ENCODE peak calls at places on chromosomes 5 and 9, in eight cellular contexts. Q is progenitor cell of endocrine pancreas, L is fibroblast of mammary gland, X is kidney epithelial cell, Z is foreskin fibroblast, W is astrocyte of the spinal cord, P is PC-9, F is prostate gland. I is an unnamed sample.

GRCh38 chr9:16652511-16653101 is 217.9 kb downstream of the BNC2 start:
- DNase-seq in Q (no peak), L (no peak), X (no peak), Z (no peak), W (no peak), P (no peak), F (no peak), I (no peak)

GRCh38 chr5:160769264-160769663 is 82.7 kb downstream of the ATP10B start:
- DNase-seq in Q (no peak), L (no peak), X (no peak), Z (no peak), W (no peak), P (no peak), F (no peak), I (no peak)

GRCh38 chr5:125480901-125481300 is 734.5 kb upstream of the ZNF608 start:
- DNase-seq in Q (no peak), L (peak), X (no peak), Z (no peak), W (no peak), P (no peak), F (no peak), I (no peak)

GRCh38 chr9:21165516-21165915 is 944 bp downstream of the IFNA21 start:
- DNase-seq in Q (no peak), L (no peak), X (no peak), Z (no peak), W (no peak), P (no peak), F (no peak), I (no peak)

GRCh38 chr9:20187318-20187717 is 398.5 kb upstream of the SLC24A2 start:
- DNase-seq in Q (no peak), L (no peak), X (no peak), Z (no peak), W (no peak), P (no peak), F (no peak), I (no peak)

GRCh38 chr9:108466238-108466637 is 389.5 kb downstream of the ACTL7B start:
- DNase-seq in Q (no peak), L (no peak), X (no peak), Z (no peak), W (no peak), P (no peak), F (no peak), I (no peak)

GRCh38 chr9:2050236-2050635 is 35.1 kb downstream of the SMARCA2 start:
- DNase-seq in Q (no peak), L (no peak), X (no peak), Z (no peak), W (no peak), P (no peak), F (no peak), I (no peak)

GRCh38 chr9:134560206-134560605 is 81.4 kb upstream of the COL5A1 start:
- DNase-seq in Q (no peak), L (no peak), X (no peak), Z (no peak), W (no peak), P (no peak), F (no peak), I (no peak)

GRCh38 chr5:158754018-158754514 is 345.6 kb downstream of the EBF1 start:
- DNase-seq in Q (no peak), L (peak), X (peak), Z (peak), W (peak), P (no peak), F (no peak), I (no peak)

GRCh38 chr9:114275246-114275994 is 47.5 kb upstream of the ORM1 start:
- DNase-seq in Q (no peak), L (peak), X (no peak), Z (no peak), W (no peak), P (no peak), F (no peak), I (no peak)

GRCh38 chr9:128149001-128149701 is at the start of gene LCN2:
- DNase-seq in Q (no peak), L (no peak), X (peak), Z (no peak), W (no peak), P (peak), F (peak), I (no peak)

GRCh38 chr5:127846884-127847283 is 143.7 kb downstream of the CCDC192 start:
- DNase-seq in Q (no peak), L (no peak), X (no peak), Z (no peak), W (no peak), P (no peak), F (no peak), I (no peak)

GRCh38 chr5:76849767-76850291 is at the start of gene S100Z:
- DNase-seq in Q (no peak), L (no peak), X (no peak), Z (no peak), W (no peak), P (no peak), F (no peak), I (no peak)

GRCh38 chr5:178486305-178486704 is 103.9 kb downstream of the COL23A1 start:
- DNase-seq in Q (no peak), L (no peak), X (no peak), Z (no peak), W (no peak), P (no peak), F (no peak), I (no peak)

GRCh38 chr5:83095973-83096539 is 18.7 kb downstream of the XRCC4 start:
- DNase-seq in Q (no peak), L (peak), X (peak), Z (peak), W (peak), P (peak), F (no peak), I (no peak)

GRCh38 chr5:169265888-169266287 is 35.1 kb downstream of the SLIT3 start:
- DNase-seq in Q (no peak), L (peak), X (no peak), Z (no peak), W (peak), P (no peak), F (no peak), I (no peak)

GRCh38 chr9:83449981-83450380 is 88.2 kb downstream of the FRMD3 start:
- DNase-seq in Q (no peak), L (no peak), X (no peak), Z (no peak), W (no peak), P (no peak), F (no peak), I (peak)

GRCh38 chr5:40660751-40661150 is 19.0 kb upstream of the PTGER4 start:
- DNase-seq in Q (no peak), L (no peak), X (no peak), Z (no peak), W (no peak), P (no peak), F (no peak), I (no peak)

GRCh38 chr9:79684711-79685575 is 113.2 kb downstream of the TLE4 start:
- DNase-seq in Q (no peak), L (peak), X (no peak), Z (no peak), W (peak), P (no peak), F (no peak), I (no peak)

GRCh38 chr5:139705655-139706587 is 57.8 kb downstream of the CXXC5 start:
- DNase-seq in Q (no peak), L (no peak), X (no peak), Z (no peak), W (no peak), P (no peak), F (no peak), I (no peak)

GRCh38 chr9:122086873-122087272 is 6.2 kb downstream of the TTLL11 start:
- DNase-seq in Q (no peak), L (no peak), X (no peak), Z (no peak), W (no peak), P (peak), F (no peak), I (no peak)

GRCh38 chr9:105656131-105656921 is 5.9 kb upstream of the TAL2 start:
- DNase-seq in Q (peak), L (no peak), X (no peak), Z (no peak), W (no peak), P (no peak), F (peak), I (peak)

GRCh38 chr5:134521831-134522230 is 3.6 kb upstream of the JADE2 start:
- DNase-seq in Q (no peak), L (no peak), X (no peak), Z (no peak), W (no peak), P (no peak), F (no peak), I (no peak)

GRCh38 chr5:56409331-56410190 is 176.4 kb upstream of the ANKRD55 start:
- DNase-seq in Q (no peak), L (peak), X (peak), Z (peak), W (peak), P (peak), F (no peak), I (no peak)

GRCh38 chr5:114316167-114316566 is 45.7 kb upstream of the KCNN2 start:
- DNase-seq in Q (no peak), L (no peak), X (no peak), Z (no peak), W (no peak), P (no peak), F (no peak), I (no peak)
- TF ChIP-seq CTCF in Q (no peak), L (no peak), X (no peak), Z (no peak), W (no peak), P (no peak), F (no peak), I (no peak)

GRCh38 chr5:176817864-176818377 is 7.6 kb downstream of the UNC5A start:
- DNase-seq in Q (no peak), L (peak), X (no peak), Z (no peak), W (no peak), P (no peak), F (no peak), I (no peak)
- TF ChIP-seq CTCF in Q (peak), L (peak), X (peak), Z (peak), W (peak), P (peak), F (peak), I (peak)

GRCh38 chr9:113011911-113012381 is at the start of gene ZNF883:
- DNase-seq in Q (peak), L (peak), X (peak), Z (peak), W (peak), P (no peak), F (no peak), I (no peak)
- TF ChIP-seq CTCF in Q (peak), L (no peak), X (no peak), Z (no peak), W (peak), P (no peak), F (no peak), I (no peak)

GRCh38 chr9:136582977-136583735 is 37.3 kb upstream of the NOTCH1 start:
- DNase-seq in Q (no peak), L (no peak), X (no peak), Z (no peak), W (no peak), P (no peak), F (no peak), I (no peak)

GRCh38 chr9:136585531-136586120 is 39.8 kb upstream of the NOTCH1 start:
- DNase-seq in Q (no peak), L (no peak), X (no peak), Z (no peak), W (no peak), P (no peak), F (no peak), I (peak)

GRCh38 chr9:136586391-136586790 is 40.5 kb upstream of the NOTCH1 start:
- DNase-seq in Q (no peak), L (no peak), X (no peak), Z (no peak), W (no peak), P (no peak), F (no peak), I (no peak)

GRCh38 chr9:136587145-136587943 is 41.5 kb upstream of the NOTCH1 start:
- DNase-seq in Q (no peak), L (peak), X (peak), Z (peak), W (peak), P (no peak), F (no peak), I (peak)

DNA sequence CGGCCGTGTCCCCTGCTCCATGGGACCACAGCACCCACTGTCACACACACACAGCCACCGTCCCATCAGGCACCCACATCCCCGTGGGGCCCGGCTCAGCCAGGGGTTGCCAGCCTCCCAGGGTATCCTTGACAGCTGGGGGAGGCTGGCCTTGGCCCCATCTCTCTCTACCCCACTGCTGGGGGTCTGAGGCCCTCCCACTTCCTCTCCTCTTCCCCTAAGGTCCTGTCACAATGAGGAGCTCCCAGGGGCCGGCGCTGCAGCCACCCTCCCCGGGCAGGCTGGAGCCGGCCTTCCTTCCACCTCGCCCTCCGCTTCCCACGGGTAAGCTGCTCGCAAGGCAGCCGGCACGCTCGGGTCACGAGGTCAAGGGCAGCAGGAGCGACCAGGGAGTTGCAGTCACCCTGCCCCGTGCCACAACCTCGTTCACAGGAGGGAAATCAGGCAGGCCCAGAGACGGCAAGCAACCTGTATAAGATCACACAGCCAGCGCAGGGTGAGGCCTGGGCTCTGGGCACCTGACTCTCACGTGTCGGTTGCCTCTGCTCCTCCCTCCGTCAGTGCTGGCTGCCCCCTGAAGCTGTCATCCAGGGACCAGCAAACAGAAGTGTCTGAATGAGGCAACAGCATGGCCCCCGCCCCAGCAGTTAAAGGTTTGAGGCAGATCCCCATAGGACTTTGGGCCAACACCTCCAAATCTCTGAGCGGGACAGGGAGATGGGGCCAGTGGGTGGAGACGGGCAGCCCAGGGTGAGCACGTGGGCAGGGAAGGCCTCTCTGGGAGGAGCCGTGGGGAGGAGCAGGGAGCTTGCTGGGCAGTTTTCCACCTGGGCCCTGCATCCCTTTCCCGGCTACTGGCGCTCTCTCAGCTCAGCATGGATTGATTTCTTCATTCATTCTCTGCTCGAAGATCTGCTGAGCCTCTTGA is 38.8 kb upstream of the NOTCH1 start:
- DNase-seq in Q (no peak), L (no peak), X (no peak), Z (no peak), W (no peak), P (no peak), F (peak), I (peak)
- TF ChIP-seq CTCF in Q (no peak), L (no peak), X (no peak), Z (no peak), W (no peak), P (no peak), F (no peak), I (no peak)

DNA sequence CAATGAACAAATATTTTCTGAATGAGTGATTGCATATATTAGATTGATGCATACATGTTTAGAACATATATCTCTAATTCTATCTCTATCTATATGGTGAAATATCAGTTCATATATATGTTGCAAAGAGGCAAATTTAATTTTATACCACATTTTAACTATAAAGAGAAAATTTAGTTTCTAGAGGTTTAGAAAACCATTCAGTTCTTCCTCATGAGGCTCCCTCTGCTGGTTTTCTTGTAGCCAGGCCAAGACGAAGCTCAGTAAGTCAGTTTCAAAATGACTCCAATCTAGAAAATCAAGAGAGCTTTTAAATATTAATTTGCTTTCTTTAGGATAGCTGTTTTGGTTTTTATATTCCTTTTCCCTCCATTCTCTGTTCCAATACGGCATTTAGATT is 312.1 kb downstream of the TMEM232 start:
- DNase-seq in Q (no peak), L (peak), X (no peak), Z (peak), W (peak), P (no peak), F (no peak), I (no peak)
- TF ChIP-seq CTCF in Q (peak), L (peak), X (peak), Z (peak), W (peak), P (peak), F (no peak), I (no peak)